ENCODE peak calls at places on chromosomes 1 and 21, in eight cellular contexts. One of them, this sample, is unnamed.

GRCh38 chr1:25028910-25029599 is 99.0 kb upstream of the RUNX3 start:
- DNase-seq in pancreas: no peak
- DNase-seq in heart left ventricle: no peak
- DNase-seq in dermis microvascular lymphatic vessel endothelial cell: no peak
- DNase-seq in breast epithelium: no peak
- DNase-seq in iPS DF 19.7: no peak
- DNase-seq in iPS-NIHi11: no peak
- DNase-seq in stimulated activated CD4-positive, alpha-beta T cell treated with anti-CD3 and anti-CD28 coated beads, Interleukin-2, amount 100 ng/mL, for 48 hours: peak; percentile 41
- DNase-seq in this sample: no peak

GRCh38 chr21:34968414-34969333 is 80.4 kb downstream of the RUNX1 start:
- DNase-seq in pancreas: no peak
- DNase-seq in heart left ventricle: no peak
- DNase-seq in dermis microvascular lymphatic vessel endothelial cell: no peak
- DNase-seq in breast epithelium: no peak
- DNase-seq in iPS DF 19.7: no peak
- DNase-seq in iPS-NIHi11: no peak
- DNase-seq in stimulated activated CD4-positive, alpha-beta T cell treated with anti-CD3 and anti-CD28 coated beads, Interleukin-2, amount 100 ng/mL, for 48 hours: no peak
- DNase-seq in this sample: no peak

GRCh38 chr1:8189931-8190483 is 127.9 kb upstream of the SLC45A1 start:
- DNase-seq in pancreas: peak; percentile 42
- DNase-seq in heart left ventricle: no peak
- DNase-seq in dermis microvascular lymphatic vessel endothelial cell: no peak
- DNase-seq in breast epithelium: no peak
- DNase-seq in iPS DF 19.7: no peak
- DNase-seq in iPS-NIHi11: no peak
- DNase-seq in stimulated activated CD4-positive, alpha-beta T cell treated with anti-CD3 and anti-CD28 coated beads, Interleukin-2, amount 100 ng/mL, for 48 hours: no peak
- DNase-seq in this sample: no peak

GRCh38 chr1:171506525-171507304 is 21.4 kb downstream of the PRRC2C start:
- DNase-seq in pancreas: no peak
- DNase-seq in heart left ventricle: no peak
- DNase-seq in dermis microvascular lymphatic vessel endothelial cell: peak; percentile 37
- DNase-seq in breast epithelium: no peak
- DNase-seq in iPS DF 19.7: no peak
- DNase-seq in iPS-NIHi11: no peak
- DNase-seq in stimulated activated CD4-positive, alpha-beta T cell treated with anti-CD3 and anti-CD28 coated beads, Interleukin-2, amount 100 ng/mL, for 48 hours: no peak
- DNase-seq in this sample: no peak

GRCh38 chr1:225597926-225598575 is 54.9 kb downstream of the ENAH start:
- DNase-seq in pancreas: no peak
- DNase-seq in heart left ventricle: no peak
- DNase-seq in dermis microvascular lymphatic vessel endothelial cell: no peak
- DNase-seq in breast epithelium: no peak
- DNase-seq in iPS DF 19.7: no peak
- DNase-seq in iPS-NIHi11: no peak
- DNase-seq in stimulated activated CD4-positive, alpha-beta T cell treated with anti-CD3 and anti-CD28 coated beads, Interleukin-2, amount 100 ng/mL, for 48 hours: no peak
- DNase-seq in this sample: no peak

GRCh38 chr1:203421246-203421645 is 54.4 kb upstream of the PRELP start:
- DNase-seq in pancreas: no peak
- DNase-seq in heart left ventricle: no peak
- DNase-seq in dermis microvascular lymphatic vessel endothelial cell: no peak
- DNase-seq in breast epithelium: no peak
- DNase-seq in iPS DF 19.7: no peak
- DNase-seq in iPS-NIHi11: no peak
- DNase-seq in stimulated activated CD4-positive, alpha-beta T cell treated with anti-CD3 and anti-CD28 coated beads, Interleukin-2, amount 100 ng/mL, for 48 hours: no peak
- DNase-seq in this sample: no peak

GRCh38 chr21:21385404-21385803 is 387.2 kb downstream of the NCAM2 start:
- DNase-seq in pancreas: no peak
- DNase-seq in heart left ventricle: no peak
- DNase-seq in dermis microvascular lymphatic vessel endothelial cell: no peak
- DNase-seq in breast epithelium: no peak
- DNase-seq in iPS DF 19.7: no peak
- DNase-seq in iPS-NIHi11: no peak
- DNase-seq in stimulated activated CD4-positive, alpha-beta T cell treated with anti-CD3 and anti-CD28 coated beads, Interleukin-2, amount 100 ng/mL, for 48 hours: no peak
- DNase-seq in this sample: no peak

GRCh38 chr1:229822026-229822425 is 196.0 kb downstream of the URB2 start:
- DNase-seq in pancreas: no peak
- DNase-seq in heart left ventricle: no peak
- DNase-seq in dermis microvascular lymphatic vessel endothelial cell: no peak
- DNase-seq in breast epithelium: no peak
- DNase-seq in iPS DF 19.7: no peak
- DNase-seq in iPS-NIHi11: no peak
- DNase-seq in stimulated activated CD4-positive, alpha-beta T cell treated with anti-CD3 and anti-CD28 coated beads, Interleukin-2, amount 100 ng/mL, for 48 hours: no peak
- DNase-seq in this sample: no peak

GRCh38 chr1:167987174-167987573 is 50.3 kb upstream of the MPC2 start:
- DNase-seq in pancreas: no peak
- DNase-seq in heart left ventricle: no peak
- DNase-seq in dermis microvascular lymphatic vessel endothelial cell: no peak
- DNase-seq in breast epithelium: no peak
- DNase-seq in iPS DF 19.7: no peak
- DNase-seq in iPS-NIHi11: no peak
- DNase-seq in stimulated activated CD4-positive, alpha-beta T cell treated with anti-CD3 and anti-CD28 coated beads, Interleukin-2, amount 100 ng/mL, for 48 hours: no peak
- DNase-seq in this sample: no peak

GRCh38 chr1:150168960-150169565 is 19.3 kb downstream of the PLEKHO1 start:
- DNase-seq in pancreas: no peak
- DNase-seq in heart left ventricle: peak; percentile 66
- DNase-seq in dermis microvascular lymphatic vessel endothelial cell: peak; percentile 75
- DNase-seq in breast epithelium: no peak
- DNase-seq in iPS DF 19.7: no peak
- DNase-seq in iPS-NIHi11: peak; percentile 82
- DNase-seq in stimulated activated CD4-positive, alpha-beta T cell treated with anti-CD3 and anti-CD28 coated beads, Interleukin-2, amount 100 ng/mL, for 48 hours: peak; percentile 51
- DNase-seq in this sample: peak; percentile 74

GRCh38 chr21:33655591-33656221 is 13.4 kb downstream of the ITSN1 start:
- DNase-seq in pancreas: no peak
- DNase-seq in heart left ventricle: no peak
- DNase-seq in dermis microvascular lymphatic vessel endothelial cell: peak; percentile 76
- DNase-seq in breast epithelium: no peak
- DNase-seq in iPS DF 19.7: no peak
- DNase-seq in iPS-NIHi11: peak; percentile 50
- DNase-seq in stimulated activated CD4-positive, alpha-beta T cell treated with anti-CD3 and anti-CD28 coated beads, Interleukin-2, amount 100 ng/mL, for 48 hours: no peak
- DNase-seq in this sample: no peak

GRCh38 chr1:55957233-55957632 is 622.1 kb downstream of the PLPP3 start:
- DNase-seq in pancreas: no peak
- DNase-seq in heart left ventricle: no peak
- DNase-seq in dermis microvascular lymphatic vessel endothelial cell: no peak
- DNase-seq in breast epithelium: no peak
- DNase-seq in iPS DF 19.7: no peak
- DNase-seq in iPS-NIHi11: no peak
- DNase-seq in stimulated activated CD4-positive, alpha-beta T cell treated with anti-CD3 and anti-CD28 coated beads, Interleukin-2, amount 100 ng/mL, for 48 hours: no peak
- DNase-seq in this sample: no peak